ENCODE peak calls at places on chromosomes 6 and 20, in ten cellular contexts. Z is activated CD4-positive, CD25-positive, alpha-beta regulatory T cell treated with anti-CD3 and anti-CD28 coated beads, Interleukin-2, amount 50 U/mL, for 16 hours; U is NAMALWA; A is activated T-helper 1 cell treated with Interleukin-2 at 50 U/mL for 16 hours; P is tibial artery; K is lower lobe of right lung; S is CD8-positive, alpha-beta memory T cell; C is stimulated activated CD4-positive, alpha-beta T cell treated with anti-CD3 and anti-CD28 coated beads, Interleukin-2, amount 100 ng/mL, for 24 hours; X is T-helper 2 cell; M is Right ventricle myocardium superior. L is an unnamed sample.

GRCh38 chr6:30321692-30322388 is 4.9 kb upstream of the TRIM39 start:
- DNase-seq in K (no peak), M (no peak), P (no peak), S (no peak), A (no peak), U (no peak), C (no peak), Z (no peak), X (no peak), L (no peak)

GRCh38 chr6:153790048-153790447 is 249.0 kb upstream of the OPRM1 start:
- DNase-seq in U (peak), A (no peak), Z (no peak), P (no peak), M (peak), S (no peak), K (no peak), X (no peak), C (no peak), L (no peak)

GRCh38 chr6:57222684-57223077 is 574 bp upstream of the RAB23 start:
- DNase-seq in K (no peak), S (no peak), A (no peak), P (no peak), U (no peak), X (no peak), C (peak), Z (no peak), M (no peak), L (peak)

GRCh38 chr6:23330632-23331031 is 761.3 kb downstream of the HDGFL1 start:
- DNase-seq in K (no peak), M (no peak), X (no peak), A (no peak), S (no peak), U (no peak), C (no peak), Z (no peak), P (no peak), L (no peak)

GRCh38 chr6:53326372-53327016 is 22.3 kb downstream of the ELOVL5 start:
- DNase-seq in S (no peak), U (no peak), X (no peak), C (peak), P (peak), K (no peak), Z (no peak), M (peak), A (no peak), L (no peak)

GRCh38 chr6:125699591-125699990 is 49.8 kb upstream of the HEY2 start:
- DNase-seq in X (no peak), A (no peak), Z (no peak), K (no peak), M (no peak), S (no peak), U (peak), P (no peak), C (no peak), L (no peak)

GRCh38 chr20:34165246-34165645 is 53.2 kb upstream of the EIF2S2 start:
- DNase-seq in C (no peak), Z (no peak), M (no peak), K (no peak), U (no peak), P (no peak), S (no peak), A (no peak), X (no peak), L (no peak)

GRCh38 chr6:54910326-54910952 is 63.9 kb downstream of the FAM83B start:
- DNase-seq in C (no peak), U (no peak), M (no peak), Z (no peak), S (no peak), P (no peak), A (no peak), X (no peak), K (no peak), L (no peak)

GRCh38 chr20:58130574-58130973 is 97.9 kb downstream of the ANKRD60 start:
- DNase-seq in M (no peak), A (no peak), K (no peak), S (no peak), C (no peak), Z (no peak), P (no peak), X (no peak), U (no peak), L (no peak)

GRCh38 chr6:121573466-121573865 is 138.0 kb downstream of the GJA1 start:
- DNase-seq in P (no peak), A (no peak), M (no peak), U (no peak), C (no peak), K (no peak), Z (no peak), S (no peak), X (no peak), L (no peak)

GRCh38 chr20:47465335-47466090 is 36.2 kb upstream of the NCOA3 start:
- DNase-seq in S (no peak), X (no peak), Z (no peak), C (no peak), U (no peak), M (no peak), A (no peak), P (no peak), K (no peak), L (no peak)

GRCh38 chr6:157539421-157539822 is 158.4 kb downstream of the ZDHHC14 start:
- DNase-seq in P (no peak), S (no peak), U (no peak), Z (no peak), A (no peak), C (no peak), M (no peak), X (no peak), K (no peak), L (peak)

GRCh38 chr6:14734416-14735340 is 511.2 kb upstream of the JARID2 start:
- DNase-seq in M (no peak), C (no peak), Z (no peak), S (no peak), K (no peak), X (no peak), U (peak), A (no peak), P (no peak), L (peak)

GRCh38 chr6:34912715-34913464 is 23.8 kb downstream of the ANKS1A start:
- DNase-seq in M (no peak), C (peak), S (peak), K (no peak), A (no peak), X (peak), U (no peak), Z (no peak), P (no peak), L (peak)

GRCh38 chr6:112027942-112028674 is 25.8 kb upstream of the CCN6 start:
- DNase-seq in K (no peak), C (no peak), S (peak), M (no peak), P (no peak), U (peak), Z (peak), A (peak), X (no peak), L (peak)

L was measured in activated CD8-positive, alpha-beta T cell treated with anti-CD3 and anti-CD28 coated beads, Interleukin-2, amount 10 ng/mL, durations not matched to agents 7 days and 5 days.